ENCODE peak calls at places on chromosomes 13 and 19, in six cellular contexts. Z, K, O, A, L and G are unnamed samples.

GRCh38 chr19:9862897-9863296 is 27.8 kb downstream of the PIN1 start:
- DNase-seq in L (no peak), K (no peak), Z (no peak), O (no peak), A (no peak), G (no peak)

GRCh38 chr13:102838273-102838672 is 7.6 kb upstream of the ERCC5 start:
- DNase-seq in O (no peak), K (no peak), Z (no peak), A (no peak), L (no peak), G (no peak)

GRCh38 chr13:51869921-51870320 is 8.2 kb downstream of the CCDC70 start:
- DNase-seq in Z (peak), L (no peak), K (no peak), O (no peak), A (no peak), G (no peak)

GRCh38 chr19:32061304-32061703 is 284.1 kb upstream of the ZNF507 start:
- DNase-seq in O (no peak), Z (no peak), L (no peak), A (no peak), K (no peak), G (no peak)

GRCh38 chr19:899363-900301 is 6.3 kb downstream of the RNU6-9 start:
- DNase-seq in L (no peak), A (no peak), O (no peak), Z (no peak), K (no peak), G (no peak)

GRCh38 chr19:55355213-55355821 is 798 bp upstream of the COX6B2 start:
- DNase-seq in Z (no peak), A (no peak), O (no peak), L (no peak), K (no peak), G (no peak)

GRCh38 chr13:30308548-30308947 is 1.2 kb upstream of the KATNAL1 start:
- DNase-seq in K (peak), A (no peak), O (peak), Z (no peak), L (no peak), G (no peak)

GRCh38 chr19:17902701-17903100 is 30.1 kb upstream of the CCDC124 start:
- DNase-seq in K (no peak), Z (no peak), L (no peak), O (no peak), A (no peak), G (no peak)

GRCh38 chr13:32320528-32320927 is 5.2 kb downstream of the BRCA2 start:
- DNase-seq in K (no peak), Z (no peak), L (no peak), O (no peak), A (no peak), G (no peak)

GRCh38 chr13:30373727-30374126 is 48.6 kb upstream of the UBE2L5 start:
- DNase-seq in Z (no peak), A (no peak), O (no peak), L (peak), K (no peak), G (no peak)

GRCh38 chr13:76991432-76991795 is 467 bp upstream of the CLN5 start:
- DNase-seq in L (peak), A (no peak), Z (no peak), O (no peak), K (peak), G (no peak)

GRCh38 chr13:26872444-26873173 is 112.0 kb upstream of the GPR12 start:
- DNase-seq in L (peak), A (no peak), Z (no peak), K (peak), O (peak), G (no peak)

GRCh38 chr19:5091576-5092215 is 122.8 kb downstream of the KDM4B start:
- DNase-seq in O (no peak), K (peak), L (no peak), Z (no peak), A (no peak), G (peak)

GRCh38 chr13:82654851-82655517 is 1227.3 kb downstream of the SLITRK1 start:
- DNase-seq in Z (no peak), A (no peak), L (peak), O (no peak), K (no peak), G (peak)

GRCh38 chr13:30869491-30869890 is 36.6 kb upstream of the MEDAG start:
- DNase-seq in L (no peak), A (peak), Z (no peak), K (no peak), O (no peak), G (no peak)

GRCh38 chr13:66560991-66561390 is 669.1 kb downstream of the PCDH9 start:
- DNase-seq in Z (no peak), K (no peak), L (no peak), A (no peak), O (no peak), G (no peak)

GRCh38 chr19:6521718-6522646 is 8.8 kb upstream of the TNFSF9 start:
- DNase-seq in L (peak), K (peak), O (no peak), A (no peak), Z (no peak), G (no peak)

GRCh38 chr13:44971656-44972595 is 17.3 kb downstream of the NUFIP1 start:
- DNase-seq in K (no peak), L (no peak), A (no peak), Z (no peak), O (no peak), G (no peak)

GRCh38 chr19:16593181-16593580 is 21.0 kb upstream of the SLC35E1 start:
- DNase-seq in A (no peak), L (no peak), K (no peak), O (no peak), Z (no peak), G (no peak)

GRCh38 chr19:1469936-1470863 is 8.8 kb downstream of the C19orf25 start:
- DNase-seq in K (peak), O (no peak), A (peak), L (peak), Z (no peak), G (no peak)

GRCh38 chr19:52735734-52736133 is 890 bp upstream of the ZNF611 start:
- DNase-seq in L (peak), O (no peak), Z (no peak), K (no peak), A (peak), G (peak)

GRCh38 chr13:51212808-51213728 is 9.1 kb upstream of the FAM124A start:
- DNase-seq in O (no peak), Z (no peak), A (no peak), K (no peak), L (no peak), G (no peak)

GRCh38 chr19:4393947-4394590 is 6.3 kb downstream of the SH3GL1 start:
- DNase-seq in A (no peak), K (no peak), L (no peak), Z (no peak), O (no peak), G (no peak)

GRCh38 chr19:5719274-5719960 is 529 bp downstream of the LONP1 start:
- DNase-seq in L (no peak), A (no peak), Z (no peak), K (no peak), O (no peak), G (no peak)

GRCh38 chr19:1501200-1501595 is 10.2 kb downstream of the REEP6 start:
- DNase-seq in A (no peak), K (no peak), Z (no peak), L (no peak), O (no peak), G (no peak)

GRCh38 chr19:58395220-58395978 is at the start of gene RNF225:
- DNase-seq in K (peak), L (peak), Z (no peak), O (peak), A (no peak), G (no peak)

GRCh38 chr19:57056972-57057371 is 62.8 kb upstream of the USP29 start:
- DNase-seq in O (no peak), L (peak), K (no peak), A (peak), Z (no peak), G (no peak)

GRCh38 chr13:28012383-28012782 is 23.9 kb upstream of the URAD start:
- DNase-seq in K (no peak), L (no peak), Z (no peak), A (no peak), O (peak), G (no peak)

GRCh38 chr19:55245236-55245904 is 13.4 kb downstream of the PPP6R1 start:
- DNase-seq in A (no peak), O (no peak), K (no peak), L (no peak), Z (no peak), G (no peak)

GRCh38 chr13:43684947-43685725 is 101.6 kb downstream of the ENOX1 start:
- DNase-seq in O (no peak), A (no peak), K (no peak), Z (no peak), L (no peak), G (no peak)

GRCh38 chr13:34416833-34417425 is 525.1 kb upstream of the NBEA start:
- DNase-seq in O (no peak), K (no peak), Z (no peak), A (peak), L (peak), G (no peak)

GRCh38 chr19:32599736-32600157 is 18.8 kb downstream of the PDCD5 start:
- DNase-seq in A (no peak), Z (no peak), L (peak), K (peak), O (peak), G (no peak)

GRCh38 chr13:21980049-21980448 is 309.2 kb downstream of the FGF9 start:
- DNase-seq in K (no peak), O (no peak), Z (no peak), A (no peak), L (no peak), G (no peak)

GRCh38 chr13:50845211-50845610 is 1.7 kb upstream of the DLEU7 start:
- DNase-seq in A (no peak), K (no peak), Z (no peak), L (no peak), O (no peak), G (no peak)

GRCh38 chr13:110336681-110337080 is 29.6 kb downstream of the COL4A2 start:
- DNase-seq in O (no peak), A (no peak), L (no peak), K (no peak), Z (no peak), G (no peak)

GRCh38 chr13:110337287-110337686 is 30.2 kb downstream of the COL4A2 start:
- DNase-seq in Z (no peak), L (no peak), O (no peak), A (no peak), K (no peak), G (no peak)

GRCh38 chr13:110339975-110340550 is 33.0 kb downstream of the COL4A2 start:
- DNase-seq in K (no peak), O (no peak), Z (no peak), L (no peak), A (no peak), G (no peak)

GRCh38 chr13:110339263-110339662 is 32.2 kb downstream of the COL4A2 start:
- DNase-seq in Z (no peak), K (no peak), A (no peak), O (no peak), L (no peak), G (no peak)

GRCh38 chr13:110338441-110339101 is 31.5 kb downstream of the COL4A2 start:
- DNase-seq in K (no peak), O (no peak), A (peak), Z (no peak), L (peak), G (peak)
- H3K4me3 ChIP-seq in K (no peak), O (no peak), A (no peak), Z (no peak), L (no peak), G (no peak)

DNA sequence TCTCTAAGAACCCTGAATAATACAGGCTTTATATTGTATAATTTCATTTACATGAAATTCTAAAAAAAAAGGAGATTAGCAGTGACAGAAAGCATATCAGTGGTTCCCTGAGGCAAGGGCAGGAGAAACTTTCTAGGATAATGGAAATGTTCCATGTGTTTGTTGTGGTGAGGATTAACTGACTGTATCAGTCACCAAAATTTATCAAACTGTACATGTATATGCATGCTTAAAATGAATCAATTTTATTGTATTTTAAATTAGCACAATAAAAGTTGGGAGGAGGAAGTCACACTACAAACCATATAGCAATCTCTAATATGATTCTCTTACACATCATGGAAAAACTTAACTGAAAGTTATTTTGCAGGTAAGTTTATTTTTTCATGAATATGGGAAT is 396.8 kb downstream of the EFNB2 start:
- DNase-seq in Z (no peak), O (no peak), L (no peak), K (no peak), A (no peak), G (no peak)
- TF ChIP-seq CTCF in Z (no peak), O (no peak), L (no peak), K (no peak), A (no peak), G (no peak)

GRCh38 chr13:105962080-105962479 is 573.4 kb downstream of the EFNB2 start:
- DNase-seq in Z (no peak), L (no peak), K (no peak), O (no peak), A (no peak), G (no peak)
- TF ChIP-seq EP300 in Z (no peak), L (no peak), K (no peak), O (no peak), A (no peak), G (no peak)

GRCh38 chr19:14381689-14382474 is 638 bp downstream of the ADGRE5 start:
- DNase-seq in K (peak), L (peak), A (no peak), Z (no peak), O (peak), G (peak)

GRCh38 chr19:14383898-14384669 is 2.8 kb downstream of the ADGRE5 start:
- DNase-seq in Z (no peak), L (peak), K (peak), A (no peak), O (no peak), G (no peak)

GRCh38 chr19:14378890-14379289 is 2.4 kb upstream of the ADGRE5 start:
- DNase-seq in K (no peak), O (no peak), A (no peak), L (no peak), Z (no peak), G (no peak)

GRCh38 chr19:14385492-14385891 is 4.2 kb downstream of the ADGRE5 start:
- DNase-seq in A (no peak), O (no peak), L (no peak), Z (no peak), K (peak), G (no peak)

GRCh38 chr19:14383556-14383897 is 2.3 kb downstream of the ADGRE5 start:
- DNase-seq in A (no peak), Z (no peak), O (no peak), L (peak), K (peak), G (no peak)
- H3K4me3 ChIP-seq in A (peak), Z (peak), O (no peak), L (no peak), K (peak), G (peak)

DNA sequence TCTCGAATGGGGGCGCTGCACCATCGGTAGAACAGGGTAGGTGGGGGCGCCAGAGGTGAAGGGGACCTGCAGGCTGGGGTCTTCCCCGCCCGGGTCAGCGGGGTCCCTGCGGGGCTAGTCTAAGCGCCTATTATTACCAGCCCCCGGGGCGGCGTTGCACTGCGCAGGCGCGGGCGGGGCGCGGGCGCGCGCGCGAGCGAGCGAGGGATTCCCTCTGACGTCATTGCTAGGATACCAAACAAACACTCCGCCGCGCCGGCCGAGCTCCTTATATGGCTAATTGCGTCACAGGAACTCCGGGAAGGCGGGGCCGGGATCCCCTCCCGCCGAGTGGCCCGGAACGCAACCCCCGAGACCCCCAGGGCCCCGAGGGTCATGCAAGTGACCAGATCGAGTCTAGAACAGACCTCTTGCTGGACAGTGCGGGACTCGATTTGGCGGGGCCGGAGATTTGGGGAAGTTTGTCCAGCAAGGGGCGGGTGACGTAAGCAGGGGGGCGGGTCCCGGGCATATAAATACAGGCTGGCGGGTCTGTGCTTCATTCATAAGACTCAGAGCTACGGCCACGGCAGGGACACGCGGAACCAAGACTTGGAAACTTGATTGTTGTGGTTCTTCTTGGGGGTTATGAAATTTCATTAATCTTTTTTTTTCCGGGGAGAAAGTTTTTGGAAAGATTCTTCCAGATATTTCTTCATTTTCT is at the start of gene FOSB:
- DNase-seq in K (peak), A (peak), O (peak), L (peak), Z (peak), G (peak)
- TF ChIP-seq CTCF in K (no peak), A (peak), O (no peak), L (no peak), Z (no peak), G (peak)

GRCh38 chr19:39435499-39436349 is at the start of gene RPS16:
- DNase-seq in Z (peak), L (peak), K (peak), O (peak), A (peak), G (peak)
- TF ChIP-seq EP300 in Z (no peak), L (no peak), K (no peak), O (no peak), A (no peak), G (peak)

GRCh38 chr19:45526143-45526542 is 18.9 kb downstream of the VASP start:
- DNase-seq in K (peak), L (peak), A (peak), O (peak), Z (no peak), G (peak)

GRCh38 chr19:45527731-45528130 is 20.5 kb downstream of the VASP start:
- DNase-seq in A (peak), Z (no peak), K (peak), O (no peak), L (no peak), G (no peak)

GRCh38 chr19:45528744-45529453 is 21.6 kb downstream of the VASP start:
- DNase-seq in O (peak), Z (no peak), K (peak), A (peak), L (peak), G (no peak)

GRCh38 chr19:45526971-45527370 is 19.7 kb downstream of the VASP start:
- DNase-seq in K (no peak), O (no peak), Z (no peak), A (no peak), L (no peak), G (no peak)

GRCh38 chr19:45528149-45528743 is 21.0 kb downstream of the VASP start:
- DNase-seq in A (peak), O (peak), L (no peak), K (peak), Z (no peak), G (no peak)
- H3K4me3 ChIP-seq in A (peak), O (no peak), L (no peak), K (no peak), Z (peak), G (peak)

DNA sequence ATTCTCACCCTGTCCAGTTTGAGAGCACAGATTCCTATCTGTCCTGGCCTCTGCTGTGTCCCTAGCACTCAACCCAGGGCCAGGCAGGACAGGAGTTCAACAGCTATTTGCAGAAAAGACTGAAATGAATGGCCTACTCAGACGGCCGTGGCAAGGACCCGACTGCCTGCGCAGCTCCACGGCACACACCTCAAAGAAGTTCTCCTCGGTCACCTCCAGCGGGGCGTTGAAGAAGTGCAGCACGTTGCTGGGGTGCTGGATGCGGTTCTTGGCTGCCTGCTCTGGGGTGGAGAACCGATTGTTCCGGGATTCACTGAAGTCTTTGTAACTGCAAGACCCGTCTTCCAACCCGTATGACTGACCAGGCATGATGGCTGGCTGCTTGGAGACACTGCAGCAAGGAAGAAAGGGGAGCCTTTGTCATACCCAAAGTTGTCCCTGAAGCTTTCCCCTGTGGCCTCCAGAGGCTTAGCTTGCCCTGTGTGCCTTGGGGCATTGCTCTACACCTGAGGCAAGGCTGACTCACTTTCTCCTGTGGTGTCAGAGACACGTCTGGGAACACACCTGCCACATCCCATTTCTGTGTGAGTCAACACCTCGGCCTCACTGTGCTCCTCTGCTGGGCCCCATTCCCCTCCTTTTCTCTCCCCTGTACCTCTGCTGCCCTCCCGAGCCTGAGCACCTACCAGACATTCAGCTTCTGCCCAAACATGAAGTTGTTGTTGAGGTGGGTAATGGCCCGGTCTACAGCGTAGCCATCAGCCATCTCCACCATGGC is 6.8 kb upstream of the ECH1 start:
- DNase-seq in A (no peak), O (peak), K (no peak), Z (no peak), L (no peak), G (no peak)
- TF ChIP-seq CTCF in A (no peak), O (no peak), K (no peak), Z (no peak), L (no peak), G (no peak)

GRCh38 chr13:41310963-41311606 is at the start of gene NAA16:
- DNase-seq in L (peak), Z (peak), O (peak), A (peak), K (peak), G (peak)
- TF ChIP-seq EP300 in L (no peak), Z (no peak), O (no peak), A (no peak), K (no peak), G (peak)